ENCODE peak calls at places on chromosomes 7 and 10, in seven cellular contexts. C is heart right ventricle, X is aorta, P is colonic mucosa, F is SJSA1, Z is AG04450, K is cardiac muscle cell. Q is an unnamed sample.

GRCh38 chr10:62024026-62024701 is 122.7 kb downstream of the ARID5B start:
- DNase-seq in Z (no peak), P (no peak), K (no peak), F (no peak), X (no peak), C (no peak), Q (no peak)

GRCh38 chr10:78960316-78960800 is 108.4 kb upstream of the ZMIZ1 start:
- DNase-seq in X (peak; percentile 91), P (peak; percentile 61), K (peak; percentile 59), Z (no peak), F (peak; percentile 81), C (peak; percentile 86), Q (peak; percentile 66)

GRCh38 chr7:78203042-78203720 is 404.6 kb downstream of the PHTF2 start:
- DNase-seq in K (no peak), F (no peak), Z (no peak), C (no peak), P (no peak), X (no peak), Q (no peak)

GRCh38 chr10:24480447-24480846 is 243.2 kb downstream of the ARHGAP21 start:
- DNase-seq in Z (no peak), K (no peak), X (no peak), F (no peak), P (no peak), C (no peak), Q (no peak)

GRCh38 chr7:103348452-103348851 is 1.0 kb downstream of the PSMC2 start:
- DNase-seq in F (no peak), X (no peak), Z (no peak), K (no peak), P (no peak), C (no peak), Q (no peak)

GRCh38 chr7:52502281-52502680 is 533.2 kb upstream of the POM121L12 start:
- DNase-seq in F (no peak), K (no peak), Z (no peak), C (no peak), X (no peak), P (no peak), Q (no peak)

GRCh38 chr7:157347217-157347904 is 10.6 kb downstream of the DNAJB6 start:
- DNase-seq in F (no peak), P (no peak), C (peak; percentile 33), X (peak; percentile 76), K (no peak), Z (peak; percentile 33), Q (peak; percentile 21)

GRCh38 chr7:111137296-111138195 is 46.6 kb downstream of the LRRN3 start:
- DNase-seq in C (no peak), X (peak; percentile 43), F (no peak), Z (no peak), P (no peak), K (no peak), Q (no peak)

GRCh38 chr7:390761-391410 is 100.9 kb downstream of the FOXL3 start:
- DNase-seq in Z (no peak), F (no peak), K (no peak), P (peak; percentile 12), C (no peak), X (no peak), Q (no peak)

GRCh38 chr7:43220250-43220649 is 107.8 kb downstream of the HECW1 start:
- DNase-seq in X (no peak), F (peak; percentile 45), P (no peak), K (no peak), Z (peak; percentile 59), C (no peak), Q (no peak)

GRCh38 chr7:85695041-85695990 is 508.5 kb upstream of the SEMA3D start:
- DNase-seq in K (no peak), X (no peak), P (no peak), F (peak; percentile 64), C (no peak), Z (no peak), Q (no peak)

GRCh38 chr10:111151595-111151994 is 74.8 kb downstream of the ADRA2A start:
- DNase-seq in K (no peak), P (no peak), X (no peak), Z (no peak), C (no peak), F (no peak), Q (no peak)

GRCh38 chr10:95196053-95196452 is 2.0 kb downstream of the ACSM6 start:
- DNase-seq in Z (no peak), F (no peak), P (no peak), K (no peak), X (no peak), C (no peak), Q (no peak)

GRCh38 chr10:1287493-1288480 is 231.6 kb downstream of the WDR37 start:
- DNase-seq in F (no peak), Z (no peak), P (no peak), C (no peak), K (no peak), X (no peak), Q (no peak)

GRCh38 chr10:35910234-35910633 is 268.1 kb upstream of the FZD8 start:
- DNase-seq in F (peak; percentile 72), P (no peak), C (no peak), X (no peak), K (no peak), Z (peak; percentile 76), Q (no peak)

GRCh38 chr10:126904807-126905686 is at the start of gene DOCK1:
- DNase-seq in Z (peak; percentile 18), K (peak; percentile 83), X (peak; percentile 81), P (peak; percentile 79), C (peak; percentile 75), F (peak; percentile 72), Q (peak; percentile 74)
- H3K4me3 ChIP-seq in Z (peak within 1 kb of the TSS; percentile 69), K (peak within 1 kb of the TSS; percentile 98), X (peak within 1 kb of the TSS; percentile 97), P (peak within 1 kb of the TSS; percentile 79), C (peak within 1 kb of the TSS; percentile 74), F (peak within 1 kb of the TSS; percentile 92), Q (peak within 1 kb of the TSS; percentile 95)

DNA sequence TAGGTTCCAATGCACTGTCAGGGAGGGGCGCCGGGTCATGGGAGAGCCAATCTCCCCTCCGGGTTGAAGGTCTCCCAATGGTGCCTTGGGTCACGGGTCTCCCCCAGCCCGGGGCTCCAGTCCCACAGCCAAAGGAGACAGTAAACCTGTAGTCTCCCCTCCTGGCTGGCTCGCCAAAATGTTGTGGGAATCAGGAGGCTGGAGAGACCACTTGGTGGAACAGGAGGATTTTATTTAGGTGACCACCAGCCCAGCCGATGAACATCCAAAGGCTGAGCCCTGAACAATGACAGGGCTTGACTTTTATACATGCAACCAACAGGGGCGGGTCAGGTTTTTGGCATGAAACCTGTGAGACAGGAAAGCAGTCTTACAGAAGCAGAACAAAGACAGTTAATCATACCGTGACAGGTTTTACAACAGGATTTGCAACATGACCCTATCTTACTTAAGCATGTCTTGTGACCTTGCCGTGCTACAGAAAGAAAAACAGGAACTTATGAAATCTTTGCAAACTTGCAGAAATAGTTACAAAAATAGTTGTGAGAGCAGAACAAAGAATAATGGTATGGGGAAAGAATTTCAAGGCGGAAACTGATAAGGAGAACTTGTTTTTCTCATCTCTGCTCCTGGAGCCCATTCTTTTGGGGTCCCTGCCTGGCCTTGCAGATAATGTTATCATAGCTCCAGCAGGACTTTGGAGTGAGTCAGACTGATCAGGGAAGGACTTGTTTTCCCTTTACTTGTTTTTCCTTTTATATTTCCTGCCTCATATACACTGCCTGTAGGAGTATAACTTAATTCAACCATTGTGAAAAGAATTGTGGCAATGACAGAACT is 7.1 kb downstream of the ERV3-1 start:
- DNase-seq in X (no peak), F (no peak), P (no peak), C (no peak), Z (no peak), K (no peak), Q (no peak)
- H3K9me3 ChIP-seq in X (peaks cover 2% of the 10 kb centered on the region), F (peaks cover 16% of the 10 kb centered on the region), P (no peaks in the 10 kb centered on the region), C (no peaks in the 10 kb centered on the region), Z (peaks cover 69% of the 10 kb centered on the region), K (no peaks in the 10 kb centered on the region), Q (peaks cover 13% of the 10 kb centered on the region)

GRCh38 chr10:60139290-60139689 is 232.9 kb upstream of the CCDC6 start:
- DNase-seq in X (no peak), Z (no peak), K (peak; percentile 6), P (no peak), F (no peak), C (no peak), Q (no peak)

GRCh38 chr10:60139798-60140566 is 233.6 kb upstream of the CCDC6 start:
- DNase-seq in K (peak; percentile 5), Z (peak; percentile 61), P (no peak), F (peak; percentile 46), C (no peak), X (no peak), Q (no peak)

GRCh38 chr10:60138026-60138425 is 231.7 kb upstream of the CCDC6 start:
- DNase-seq in F (no peak), C (no peak), X (no peak), K (no peak), P (no peak), Z (no peak), Q (no peak)

GRCh38 chr10:60137292-60137992 is 231.1 kb upstream of the CCDC6 start:
- DNase-seq in C (no peak), K (no peak), P (no peak), X (no peak), Z (no peak), F (no peak), Q (no peak)

DNA sequence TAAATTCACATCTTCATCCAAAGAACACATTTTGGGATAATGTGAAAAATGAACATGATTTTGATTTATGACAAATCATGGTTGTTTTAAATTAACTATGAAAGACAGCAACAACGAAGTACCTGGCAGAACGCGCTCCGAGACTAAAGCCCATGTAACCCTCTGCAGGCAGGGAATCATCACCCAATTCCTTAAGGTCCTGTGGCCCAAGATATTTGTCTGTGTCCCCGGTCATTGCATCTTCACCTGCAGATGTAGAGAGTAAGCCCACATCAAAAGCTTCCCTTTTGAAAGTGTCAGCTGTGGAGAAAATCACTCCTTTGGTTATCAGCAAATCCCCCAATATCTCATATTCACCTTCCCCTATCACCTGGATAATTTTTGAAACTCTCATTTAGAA is 232.5 kb upstream of the CCDC6 start:
- DNase-seq in C (no peak), Z (no peak), P (no peak), F (no peak), X (no peak), K (no peak), Q (no peak)
- H3K4me3 ChIP-seq in C (no peak overlapping the region), Z (no peak overlapping the region), P (peak overlapping the region; percentile 2), F (no peak overlapping the region), X (no peak overlapping the region), K (peak overlapping the region; percentile 63), Q (peak overlapping the region; percentile 42)

DNA sequence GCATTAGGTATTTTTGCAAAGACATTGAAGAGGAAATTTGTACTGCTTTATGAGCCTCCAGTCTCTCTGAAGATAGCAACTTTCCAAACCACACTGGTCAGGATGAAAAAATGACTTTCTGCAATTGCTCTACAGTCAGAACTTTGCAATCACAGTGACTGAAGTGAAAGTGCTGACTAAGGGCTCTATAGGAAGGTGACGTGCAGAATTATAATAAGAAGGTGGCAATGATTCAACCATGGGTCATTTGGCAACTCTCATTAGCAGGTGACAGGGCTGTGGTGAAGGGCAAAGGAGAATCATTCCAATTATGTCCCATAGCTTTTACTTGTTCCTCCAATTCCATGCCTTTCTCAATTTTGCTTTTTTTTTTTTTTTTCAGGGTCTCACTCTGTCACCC is 311.0 kb downstream of the ANKRD30A start:
- DNase-seq in K (no peak), C (no peak), X (no peak), F (no peak), P (no peak), Z (no peak), Q (no peak)
- H3K9me3 ChIP-seq in K (no peaks in the 10 kb centered on the region), C (no peaks in the 10 kb centered on the region), X (no peaks in the 10 kb centered on the region), F (no peaks in the 10 kb centered on the region), P (no peaks in the 10 kb centered on the region), Z (peaks cover 12% of the 10 kb centered on the region), Q (no peaks in the 10 kb centered on the region)

Q was measured in transverse colon.